ENCODE peak calls at places on chromosomes 2 and 18, in nine cellular contexts. O is NCI-H1930, L is lower lobe of right lung, T is HFFc6, N is colonic mucosa, Z is HT1080, X is epithelial cell of prostate, G is A172, J is hippocampal formation. D is an unnamed sample.

GRCh38 chr2:117771969-117772630 is 42.4 kb upstream of the DDX18 start:
- DNase-seq in T (peak; percentile 17), G (peak; percentile 22), X (no peak), N (no peak), Z (peak; percentile 28), O (peak; percentile 31), L (no peak), J (peak; percentile 24), D (no peak)

GRCh38 chr2:134737671-134738070 is 18.9 kb upstream of the TMEM163 start:
- DNase-seq in N (no peak), L (no peak), O (no peak), J (no peak), T (no peak), X (no peak), Z (no peak), G (no peak), D (no peak)

GRCh38 chr18:63098014-63098981 is 221.3 kb downstream of the BCL2 start:
- DNase-seq in N (no peak), G (no peak), O (no peak), T (no peak), J (no peak), L (no peak), X (no peak), Z (no peak), D (no peak)

GRCh38 chr18:47163241-47163640 is 12.9 kb downstream of the IER3IP1 start:
- DNase-seq in J (no peak), O (no peak), T (peak; percentile 76), Z (peak; percentile 32), G (no peak), N (no peak), L (no peak), X (no peak), D (no peak)

GRCh38 chr18:49111191-49111988 is 160.6 kb upstream of the SMAD7 start:
- DNase-seq in J (no peak), L (no peak), T (peak; percentile 12), X (no peak), Z (peak; percentile 15), N (no peak), O (no peak), G (no peak), D (no peak)

GRCh38 chr2:34910018-34910417 is 1310.9 kb upstream of the FAM98A start:
- DNase-seq in J (no peak), Z (no peak), G (no peak), X (no peak), T (no peak), O (no peak), L (no peak), N (no peak), D (no peak)

GRCh38 chr18:74564012-74564411 is 29.7 kb downstream of the CNDP1 start:
- DNase-seq in Z (no peak), O (no peak), J (no peak), G (no peak), N (no peak), T (no peak), L (no peak), X (no peak), D (no peak)

GRCh38 chr2:222300725-222301295 is 2.0 kb upstream of the PAX3 start:
- DNase-seq in Z (no peak), T (no peak), X (no peak), G (no peak), N (no peak), O (no peak), L (no peak), J (no peak), D (no peak)

GRCh38 chr18:69400253-69400975 is at the start of gene DOK6:
- DNase-seq in X (no peak), T (no peak), L (peak; percentile 50), O (peak; percentile 80), J (peak; percentile 58), G (no peak), N (peak; percentile 29), Z (peak; percentile 68), D (peak; percentile 39)

GRCh38 chr2:204492417-204492816 is 52.9 kb upstream of the PARD3B start:
- DNase-seq in T (no peak), X (no peak), G (no peak), N (no peak), L (no peak), Z (no peak), J (no peak), O (no peak), D (no peak)

GRCh38 chr2:120490091-120490798 is 144.3 kb downstream of the INHBB start:
- DNase-seq in N (no peak), X (no peak), T (no peak), L (no peak), Z (no peak), G (no peak), O (no peak), J (no peak), D (no peak)

D was measured in putamen.